ENCODE peak calls at places on chromosomes 1 and 21, in four cellular contexts. I is K562, G is HCT116, E is HepG2. K is an unnamed sample.

GRCh38 chr1:32099426-32099825 is 8.4 kb upstream of the KPNA6 start:
- DNase-seq in I (no peak), G (no peak), E (no peak), K (no peak)

GRCh38 chr1:29878501-29878900 is 642.2 kb downstream of the PTPRU start:
- DNase-seq in I (no peak), G (no peak), E (no peak), K (no peak)

GRCh38 chr21:34132905-34133304 is 59.5 kb downstream of the MRPS6 start:
- DNase-seq in I (no peak), G (no peak), E (no peak), K (no peak)

GRCh38 chr1:103496014-103496635 is 29.4 kb upstream of the RNPC3 start:
- DNase-seq in I (no peak), G (no peak), E (no peak), K (no peak)

GRCh38 chr1:16189003-16189402 is 23.4 kb downstream of the ARHGEF19 start:
- DNase-seq in I (no peak), G (no peak), E (no peak), K (no peak)

GRCh38 chr1:121458291-121459048 is 273.7 kb downstream of the SRGAP2C start:
- DNase-seq in I (no peak), G (no peak), E (no peak), K (peak)

GRCh38 chr1:45612941-45613579 is 10.8 kb downstream of the CCDC17 start:
- DNase-seq in I (no peak), G (no peak), E (no peak), K (no peak)

GRCh38 chr1:33433509-33434362 is 2.8 kb upstream of the PHC2 start:
- DNase-seq in I (no peak), G (peak), E (peak), K (no peak)

GRCh38 chr21:41133896-41134522 is 34.0 kb upstream of the BACE2 start:
- DNase-seq in I (peak), G (peak), E (peak), K (no peak)

GRCh38 chr1:99004270-99005141 is at the start of gene PLPPR5:
- DNase-seq in I (no peak), G (no peak), E (no peak), K (no peak)

GRCh38 chr1:91804546-91805023 is 81.4 kb downstream of the TGFBR3 start:
- DNase-seq in I (peak), G (peak), E (no peak), K (peak)

GRCh38 chr1:25502957-25503356 is 40.4 kb upstream of the LDLRAP1 start:
- DNase-seq in I (no peak), G (no peak), E (no peak), K (no peak)

GRCh38 chr1:166836733-166837132 is 2.5 kb upstream of the POGK start:
- DNase-seq in I (no peak), G (no peak), E (no peak), K (no peak)

DNA sequence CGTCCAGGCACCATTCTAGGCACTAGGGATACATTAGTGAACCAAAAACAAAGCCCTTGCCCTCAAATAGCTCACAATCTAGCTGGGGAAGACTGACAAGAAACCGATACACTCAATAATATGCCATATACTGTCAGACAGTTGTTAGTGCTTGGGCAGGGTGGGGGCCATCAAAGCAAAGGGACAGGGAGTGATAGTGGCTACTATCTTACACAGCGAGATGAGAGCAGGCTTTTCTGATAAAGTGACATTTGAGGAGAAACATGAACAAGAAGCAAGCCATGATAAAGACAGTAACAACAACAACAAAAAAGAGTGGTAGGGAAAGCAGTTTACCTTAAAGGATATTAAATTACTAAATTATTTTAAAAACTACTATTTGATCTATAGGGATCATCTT is 41.1 kb downstream of the ERO1B start:
- DNase-seq in I (no peak), G (no peak), E (no peak), K (no peak)
- TF ChIP-seq ZBTB33 in I (no peak), G (no peak), E (no peak), K (no peak)

GRCh38 chr1:157648317-157648716 is 50.4 kb upstream of the FCRL4 start:
- DNase-seq in I (no peak), G (no peak), E (no peak), K (no peak)

GRCh38 chr1:157652859-157653493 is 47.6 kb downstream of the FCRL3 start:
- DNase-seq in I (no peak), G (no peak), E (no peak), K (peak)

DNA sequence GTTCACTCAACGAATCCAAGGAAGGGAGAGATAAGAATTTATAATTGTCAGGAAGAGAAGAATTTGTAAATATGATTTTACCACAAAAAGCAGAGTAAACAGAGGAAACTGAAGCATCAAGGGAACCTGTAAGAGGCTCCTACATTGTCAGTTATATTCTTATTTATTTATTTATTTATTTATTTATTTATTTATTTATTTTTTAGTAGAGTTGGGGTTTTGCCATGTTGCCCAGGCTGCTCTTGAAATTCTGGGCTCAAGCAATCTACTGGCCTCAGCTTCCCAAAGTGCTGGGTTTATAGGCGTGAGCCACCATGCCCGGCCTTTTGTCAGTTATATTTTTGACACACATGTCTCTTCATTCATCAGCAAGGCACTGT is 47.1 kb downstream of the FCRL3 start:
- DNase-seq in I (no peak), G (no peak), E (no peak), K (no peak)
- TF ChIP-seq REST in I (no peak), G (no peak), E (no peak), K (no peak)

DNA sequence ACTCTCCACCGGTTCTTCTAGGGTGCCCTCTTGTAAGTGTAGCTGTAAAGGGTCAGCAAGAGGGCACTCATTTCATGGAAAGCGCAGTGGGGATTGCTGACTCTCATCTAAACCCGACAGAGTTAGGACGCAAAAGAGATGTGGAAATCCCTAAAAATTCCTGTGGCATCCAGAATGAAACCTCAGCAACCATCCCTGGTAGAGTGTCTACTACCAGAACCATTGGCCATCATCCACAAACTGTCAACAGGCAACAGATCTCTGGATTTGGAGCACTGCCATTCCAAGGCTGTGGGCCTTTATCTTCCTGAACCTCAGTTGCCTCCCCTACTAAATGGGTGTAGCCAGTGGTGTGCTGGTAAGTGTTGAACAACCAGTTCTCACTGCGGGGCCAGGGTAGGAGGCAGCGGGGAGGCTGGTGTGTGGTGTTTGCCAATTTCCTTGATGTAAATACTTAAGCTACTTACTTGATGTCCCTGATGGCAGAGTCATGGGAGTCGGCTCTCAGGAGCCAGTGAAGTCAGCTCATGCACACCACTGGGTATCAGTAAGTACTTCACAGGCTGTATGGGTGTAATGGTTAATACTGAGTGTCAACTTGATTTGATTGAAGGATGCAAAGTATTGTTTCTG is 195.8 kb downstream of the KAZN start:
- DNase-seq in I (no peak), G (no peak), E (no peak), K (no peak)
- TF ChIP-seq CEBPB in I (no peak), G (no peak), E (no peak), K (no peak)

DNA sequence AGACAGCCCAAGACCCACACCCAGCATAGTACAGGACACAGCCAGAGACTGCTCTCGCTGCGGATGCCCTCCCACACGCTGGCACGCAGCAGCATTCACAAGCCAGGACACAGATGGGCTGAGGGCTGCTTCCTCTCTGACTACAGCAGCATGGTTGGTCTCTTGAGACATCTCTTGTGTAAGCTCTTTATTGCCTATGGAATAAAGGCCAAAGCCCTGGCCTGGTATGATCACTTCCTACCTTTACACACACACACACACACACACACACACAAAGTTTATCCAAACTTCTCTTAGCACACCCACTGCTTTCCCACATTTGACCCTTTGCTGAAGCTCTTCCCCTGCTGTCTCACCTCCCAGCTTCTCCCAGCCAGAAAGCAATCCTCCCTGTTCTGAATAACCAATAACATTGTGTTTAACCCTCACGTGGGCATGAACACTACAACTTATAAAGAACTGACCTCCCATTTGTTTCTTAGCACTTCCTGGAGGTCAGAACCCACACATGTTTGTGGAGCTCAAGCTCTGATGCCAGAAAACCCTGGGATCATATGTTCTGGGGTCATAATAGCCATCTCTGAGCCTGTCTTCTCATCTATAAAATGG is 1.2 kb upstream of the LUZP1 start:
- DNase-seq in I (no peak), G (peak), E (peak), K (no peak)
- TF ChIP-seq ZBTB33 in I (no peak), G (no peak), E (no peak), K (no peak)

GRCh38 chr1:109876617-109877319 is 33.9 kb upstream of the CSF1 start:
- DNase-seq in I (no peak), G (no peak), E (no peak), K (no peak)

GRCh38 chr1:109875874-109876273 is 34.8 kb upstream of the CSF1 start:
- DNase-seq in I (no peak), G (no peak), E (no peak), K (no peak)

GRCh38 chr1:109878531-109878930 is 32.1 kb upstream of the CSF1 start:
- DNase-seq in I (no peak), G (no peak), E (no peak), K (no peak)

GRCh38 chr1:109877776-109878175 is 32.9 kb upstream of the CSF1 start:
- DNase-seq in I (no peak), G (no peak), E (no peak), K (no peak)

GRCh38 chr1:109877320-109877771 is 33.3 kb upstream of the CSF1 start:
- DNase-seq in I (peak), G (no peak), E (peak), K (no peak)
- TF ChIP-seq REST in I (no peak), G (no peak), E (no peak), K (no peak)

DNA sequence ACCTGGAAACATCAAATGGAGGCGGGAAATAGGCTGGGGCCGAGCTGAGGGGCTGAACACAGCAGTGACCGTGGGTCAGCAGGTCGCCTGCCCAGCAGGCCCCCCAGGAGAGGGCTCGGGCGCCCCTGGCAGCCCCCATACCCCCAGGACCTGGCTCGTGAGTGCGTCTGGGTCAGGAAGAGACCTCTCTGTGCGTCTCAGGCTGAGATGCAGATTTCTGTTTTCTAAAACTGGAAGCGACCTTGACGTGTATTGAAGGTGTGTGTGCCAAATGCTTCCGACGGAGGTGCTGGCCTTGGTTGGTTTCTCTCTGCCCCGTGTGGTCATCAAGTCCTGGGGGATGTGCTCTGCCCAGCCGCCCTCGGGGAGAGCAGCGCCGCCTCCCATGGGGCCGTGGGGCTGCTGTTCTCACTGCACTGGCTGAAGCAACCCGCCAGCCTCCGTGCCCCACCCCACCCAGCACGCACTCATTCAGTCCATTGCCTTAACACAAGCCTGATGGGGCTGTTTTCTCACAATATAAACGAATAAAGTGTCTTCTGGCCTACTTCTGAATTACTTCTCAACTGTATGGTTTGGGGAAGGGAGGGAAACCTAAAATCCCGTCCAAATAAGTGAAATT is 7.4 kb downstream of the PEX10 start:
- DNase-seq in I (no peak), G (no peak), E (no peak), K (no peak)
- TF ChIP-seq CEBPB in I (no peak), G (no peak), E (no peak), K (no peak)